ENCODE peak calls at places on chromosomes 3 and 15, in four cellular contexts. P is NCI-H510A, Q is AG10803, V is smooth muscle cell of the brain vasculature. I is an unnamed sample.

GRCh38 chr3:175222356-175222755 is 363.2 kb downstream of the NAALADL2 start:
- DNase-seq in P (no peak), Q (no peak), V (no peak), I (peak)

GRCh38 chr3:141845407-141846049 is 30.9 kb upstream of the ATP1B3 start:
- DNase-seq in P (no peak), Q (no peak), V (no peak), I (no peak)

GRCh38 chr3:21729888-21730459 is 21.0 kb downstream of the ZNF385D start:
- DNase-seq in P (no peak), Q (peak), V (no peak), I (no peak)

GRCh38 chr15:23750179-23750578 is 63.1 kb upstream of the NDN start:
- DNase-seq in P (no peak), Q (no peak), V (no peak), I (no peak)

GRCh38 chr3:138381950-138382715 is 33.8 kb downstream of the MRAS start:
- DNase-seq in P (no peak), Q (peak), V (no peak), I (no peak)

GRCh38 chr3:55622116-55622515 is 135.0 kb upstream of the WNT5A start:
- DNase-seq in P (no peak), Q (peak), V (no peak), I (no peak)

GRCh38 chr15:48925714-48926223 is 38.0 kb downstream of the SHC4 start:
- DNase-seq in P (no peak), Q (peak), V (peak), I (peak)

GRCh38 chr3:7285502-7285901 is 424.6 kb downstream of the GRM7 start:
- DNase-seq in P (no peak), Q (no peak), V (no peak), I (no peak)

GRCh38 chr15:37880835-37881153 is 53.6 kb upstream of the TMCO5A start:
- DNase-seq in P (no peak), Q (no peak), V (no peak), I (no peak)

GRCh38 chr3:129840707-129841360 is 52.7 kb downstream of the TMCC1 start:
- DNase-seq in P (no peak), Q (no peak), V (no peak), I (no peak)

GRCh38 chr3:64220161-64220560 is 5.1 kb downstream of the PRICKLE2 start:
- DNase-seq in P (no peak), Q (peak), V (no peak), I (no peak)

GRCh38 chr15:33852570-33852969 is 115.7 kb upstream of the CHRM5 start:
- DNase-seq in P (no peak), Q (peak), V (no peak), I (no peak)

GRCh38 chr3:88433572-88433971 is 283.8 kb downstream of the C3orf38 start:
- DNase-seq in P (no peak), Q (no peak), V (no peak), I (no peak)

GRCh38 chr15:88653200-88654064 is 14.6 kb downstream of the ISG20 start:
- DNase-seq in P (no peak), Q (no peak), V (no peak), I (no peak)